ENCODE peak calls at places on chromosomes 11 and 22, in ten cellular contexts. One of them, this sample, is unnamed.

GRCh38 chr22:22787805-22788459 is 99.7 kb upstream of the IGLL5 start:
- DNase-seq in SK-N-MC: peak
- DNase-seq in NCI-H345: peak
- DNase-seq in CMK: peak
- DNase-seq in NCI-H1092 treated with DMSO at 0.1 percent for 48 hours: peak
- DNase-seq in effector memory CD4-positive, alpha-beta T cell: peak
- DNase-seq in posterior cingulate gyrus: peak
- DNase-seq in pancreas: no peak
- DNase-seq in choroid plexus epithelial cell: peak
- DNase-seq in hepatic stellate cell: peak
- DNase-seq in this sample: peak

GRCh38 chr11:46524201-46524600 is 69.6 kb downstream of the AMBRA1 start:
- DNase-seq in choroid plexus epithelial cell: no peak
- DNase-seq in SK-N-MC: no peak
- DNase-seq in hepatic stellate cell: no peak
- DNase-seq in effector memory CD4-positive, alpha-beta T cell: no peak
- DNase-seq in CMK: no peak
- DNase-seq in posterior cingulate gyrus: no peak
- DNase-seq in pancreas: no peak
- DNase-seq in NCI-H1092 treated with DMSO at 0.1 percent for 48 hours: peak
- DNase-seq in NCI-H345: peak
- DNase-seq in this sample: no peak

GRCh38 chr11:66471142-66471541 is 4.4 kb downstream of the PELI3 start:
- DNase-seq in CMK: no peak
- DNase-seq in pancreas: no peak
- DNase-seq in NCI-H1092 treated with DMSO at 0.1 percent for 48 hours: no peak
- DNase-seq in choroid plexus epithelial cell: no peak
- DNase-seq in SK-N-MC: no peak
- DNase-seq in NCI-H345: no peak
- DNase-seq in posterior cingulate gyrus: peak
- DNase-seq in hepatic stellate cell: no peak
- DNase-seq in effector memory CD4-positive, alpha-beta T cell: no peak
- DNase-seq in this sample: no peak

GRCh38 chr11:34308821-34309585 is 48.8 kb downstream of the ABTB2 start:
- DNase-seq in SK-N-MC: peak
- DNase-seq in hepatic stellate cell: no peak
- DNase-seq in choroid plexus epithelial cell: peak
- DNase-seq in effector memory CD4-positive, alpha-beta T cell: no peak
- DNase-seq in posterior cingulate gyrus: no peak
- DNase-seq in CMK: no peak
- DNase-seq in NCI-H1092 treated with DMSO at 0.1 percent for 48 hours: no peak
- DNase-seq in NCI-H345: no peak
- DNase-seq in pancreas: no peak
- DNase-seq in this sample: no peak

GRCh38 chr11:114040706-114041211 is 18.8 kb upstream of the ZBTB16 start:
- DNase-seq in NCI-H1092 treated with DMSO at 0.1 percent for 48 hours: no peak
- DNase-seq in SK-N-MC: no peak
- DNase-seq in CMK: no peak
- DNase-seq in NCI-H345: no peak
- DNase-seq in pancreas: no peak
- DNase-seq in effector memory CD4-positive, alpha-beta T cell: no peak
- DNase-seq in hepatic stellate cell: no peak
- DNase-seq in posterior cingulate gyrus: no peak
- DNase-seq in choroid plexus epithelial cell: peak
- DNase-seq in this sample: no peak

GRCh38 chr22:27720860-27721259 is 80.7 kb downstream of the MN1 start:
- DNase-seq in hepatic stellate cell: no peak
- DNase-seq in CMK: no peak
- DNase-seq in NCI-H345: no peak
- DNase-seq in choroid plexus epithelial cell: no peak
- DNase-seq in effector memory CD4-positive, alpha-beta T cell: no peak
- DNase-seq in pancreas: no peak
- DNase-seq in posterior cingulate gyrus: peak
- DNase-seq in SK-N-MC: no peak
- DNase-seq in NCI-H1092 treated with DMSO at 0.1 percent for 48 hours: no peak
- DNase-seq in this sample: no peak

GRCh38 chr11:13465909-13466371 is 2.9 kb upstream of the BTBD10 start:
- DNase-seq in SK-N-MC: peak
- DNase-seq in pancreas: no peak
- DNase-seq in posterior cingulate gyrus: no peak
- DNase-seq in hepatic stellate cell: peak
- DNase-seq in CMK: no peak
- DNase-seq in choroid plexus epithelial cell: peak
- DNase-seq in NCI-H1092 treated with DMSO at 0.1 percent for 48 hours: peak
- DNase-seq in effector memory CD4-positive, alpha-beta T cell: no peak
- DNase-seq in NCI-H345: peak
- DNase-seq in this sample: no peak

GRCh38 chr22:41848468-41848867 is 15.6 kb downstream of the SREBF2 start:
- DNase-seq in posterior cingulate gyrus: no peak
- DNase-seq in hepatic stellate cell: no peak
- DNase-seq in NCI-H1092 treated with DMSO at 0.1 percent for 48 hours: no peak
- DNase-seq in pancreas: no peak
- DNase-seq in SK-N-MC: no peak
- DNase-seq in CMK: no peak
- DNase-seq in NCI-H345: no peak
- DNase-seq in choroid plexus epithelial cell: no peak
- DNase-seq in effector memory CD4-positive, alpha-beta T cell: no peak
- DNase-seq in this sample: no peak

GRCh38 chr22:17587631-17588030 is 24.3 kb downstream of the SLC25A18 start:
- DNase-seq in posterior cingulate gyrus: no peak
- DNase-seq in NCI-H1092 treated with DMSO at 0.1 percent for 48 hours: no peak
- DNase-seq in CMK: no peak
- DNase-seq in pancreas: no peak
- DNase-seq in choroid plexus epithelial cell: no peak
- DNase-seq in hepatic stellate cell: no peak
- DNase-seq in NCI-H345: no peak
- DNase-seq in SK-N-MC: no peak
- DNase-seq in effector memory CD4-positive, alpha-beta T cell: no peak
- DNase-seq in this sample: peak

GRCh38 chr22:16776088-16776487 is 49.1 kb downstream of the XKR3 start:
- DNase-seq in choroid plexus epithelial cell: no peak
- DNase-seq in NCI-H1092 treated with DMSO at 0.1 percent for 48 hours: no peak
- DNase-seq in effector memory CD4-positive, alpha-beta T cell: no peak
- DNase-seq in CMK: no peak
- DNase-seq in pancreas: no peak
- DNase-seq in NCI-H345: no peak
- DNase-seq in posterior cingulate gyrus: no peak
- DNase-seq in hepatic stellate cell: no peak
- DNase-seq in SK-N-MC: no peak
- DNase-seq in this sample: no peak

GRCh38 chr22:25759825-25760231 is 17.8 kb downstream of the MYO18B start:
- DNase-seq in NCI-H345: no peak
- DNase-seq in choroid plexus epithelial cell: peak
- DNase-seq in effector memory CD4-positive, alpha-beta T cell: no peak
- DNase-seq in SK-N-MC: no peak
- DNase-seq in pancreas: peak
- DNase-seq in NCI-H1092 treated with DMSO at 0.1 percent for 48 hours: no peak
- DNase-seq in CMK: no peak
- DNase-seq in hepatic stellate cell: peak
- DNase-seq in posterior cingulate gyrus: no peak
- DNase-seq in this sample: no peak

GRCh38 chr22:27311666-27312566 is 489.6 kb downstream of the MN1 start:
- DNase-seq in SK-N-MC: no peak
- DNase-seq in effector memory CD4-positive, alpha-beta T cell: no peak
- DNase-seq in CMK: no peak
- DNase-seq in pancreas: no peak
- DNase-seq in NCI-H1092 treated with DMSO at 0.1 percent for 48 hours: no peak
- DNase-seq in NCI-H345: no peak
- DNase-seq in hepatic stellate cell: peak
- DNase-seq in choroid plexus epithelial cell: peak
- DNase-seq in posterior cingulate gyrus: no peak
- DNase-seq in this sample: no peak

GRCh38 chr22:21752276-21752675 is 16.7 kb upstream of the YPEL1 start:
- DNase-seq in CMK: no peak
- DNase-seq in hepatic stellate cell: no peak
- DNase-seq in NCI-H1092 treated with DMSO at 0.1 percent for 48 hours: no peak
- DNase-seq in pancreas: no peak
- DNase-seq in effector memory CD4-positive, alpha-beta T cell: no peak
- DNase-seq in choroid plexus epithelial cell: no peak
- DNase-seq in SK-N-MC: no peak
- DNase-seq in NCI-H345: no peak
- DNase-seq in posterior cingulate gyrus: peak
- DNase-seq in this sample: no peak

GRCh38 chr11:70474710-70475109 is 76.4 kb downstream of the CTTN start:
- DNase-seq in hepatic stellate cell: no peak
- DNase-seq in choroid plexus epithelial cell: no peak
- DNase-seq in effector memory CD4-positive, alpha-beta T cell: no peak
- DNase-seq in posterior cingulate gyrus: no peak
- DNase-seq in NCI-H1092 treated with DMSO at 0.1 percent for 48 hours: no peak
- DNase-seq in CMK: no peak
- DNase-seq in SK-N-MC: no peak
- DNase-seq in NCI-H345: no peak
- DNase-seq in pancreas: no peak
- DNase-seq in this sample: no peak

GRCh38 chr11:16880184-16880583 is 134.0 kb downstream of the PLEKHA7 start:
- DNase-seq in effector memory CD4-positive, alpha-beta T cell: no peak
- DNase-seq in hepatic stellate cell: no peak
- DNase-seq in CMK: no peak
- DNase-seq in posterior cingulate gyrus: no peak
- DNase-seq in NCI-H345: no peak
- DNase-seq in NCI-H1092 treated with DMSO at 0.1 percent for 48 hours: no peak
- DNase-seq in SK-N-MC: no peak
- DNase-seq in choroid plexus epithelial cell: no peak
- DNase-seq in pancreas: no peak
- DNase-seq in this sample: no peak

GRCh38 chr11:26753738-26754504 is 32.1 kb upstream of the SLC5A12 start:
- DNase-seq in CMK: peak
- DNase-seq in SK-N-MC: peak
- DNase-seq in effector memory CD4-positive, alpha-beta T cell: no peak
- DNase-seq in posterior cingulate gyrus: no peak
- DNase-seq in hepatic stellate cell: peak
- DNase-seq in choroid plexus epithelial cell: peak
- DNase-seq in pancreas: peak
- DNase-seq in NCI-H345: peak
- DNase-seq in NCI-H1092 treated with DMSO at 0.1 percent for 48 hours: peak
- DNase-seq in this sample: peak

GRCh38 chr22:30235687-30236170 is 10.8 kb downstream of the LIF start:
- DNase-seq in NCI-H345: no peak
- DNase-seq in pancreas: peak
- DNase-seq in hepatic stellate cell: peak
- DNase-seq in SK-N-MC: no peak
- DNase-seq in NCI-H1092 treated with DMSO at 0.1 percent for 48 hours: no peak
- DNase-seq in CMK: no peak
- DNase-seq in choroid plexus epithelial cell: peak
- DNase-seq in effector memory CD4-positive, alpha-beta T cell: no peak
- DNase-seq in posterior cingulate gyrus: no peak
- DNase-seq in this sample: no peak

GRCh38 chr11:77793972-77794371 is 26.6 kb downstream of the RSF1 start:
- DNase-seq in choroid plexus epithelial cell: no peak
- DNase-seq in posterior cingulate gyrus: no peak
- DNase-seq in NCI-H345: no peak
- DNase-seq in pancreas: no peak
- DNase-seq in CMK: no peak
- DNase-seq in hepatic stellate cell: no peak
- DNase-seq in effector memory CD4-positive, alpha-beta T cell: no peak
- DNase-seq in SK-N-MC: no peak
- DNase-seq in NCI-H1092 treated with DMSO at 0.1 percent for 48 hours: no peak
- DNase-seq in this sample: no peak

GRCh38 chr11:134757633-134758032 is 345.6 kb upstream of the B3GAT1 start:
- DNase-seq in NCI-H345: no peak
- DNase-seq in hepatic stellate cell: no peak
- DNase-seq in CMK: no peak
- DNase-seq in SK-N-MC: no peak
- DNase-seq in pancreas: no peak
- DNase-seq in effector memory CD4-positive, alpha-beta T cell: no peak
- DNase-seq in NCI-H1092 treated with DMSO at 0.1 percent for 48 hours: no peak
- DNase-seq in posterior cingulate gyrus: peak
- DNase-seq in choroid plexus epithelial cell: no peak
- DNase-seq in this sample: no peak

GRCh38 chr22:24894220-24894975 is 52.1 kb downstream of the LHFPL7 start:
- DNase-seq in CMK: no peak
- DNase-seq in NCI-H345: peak
- DNase-seq in effector memory CD4-positive, alpha-beta T cell: no peak
- DNase-seq in posterior cingulate gyrus: peak
- DNase-seq in SK-N-MC: no peak
- DNase-seq in NCI-H1092 treated with DMSO at 0.1 percent for 48 hours: peak
- DNase-seq in pancreas: peak
- DNase-seq in choroid plexus epithelial cell: peak
- DNase-seq in hepatic stellate cell: peak
- DNase-seq in this sample: peak

GRCh38 chr11:67395555-67396257 is 3.9 kb downstream of the RAD9A start:
- DNase-seq in CMK: no peak
- DNase-seq in choroid plexus epithelial cell: no peak
- DNase-seq in effector memory CD4-positive, alpha-beta T cell: no peak
- DNase-seq in NCI-H1092 treated with DMSO at 0.1 percent for 48 hours: no peak
- DNase-seq in pancreas: no peak
- DNase-seq in hepatic stellate cell: no peak
- DNase-seq in NCI-H345: no peak
- DNase-seq in SK-N-MC: no peak
- DNase-seq in posterior cingulate gyrus: no peak
- DNase-seq in this sample: no peak

GRCh38 chr22:30720263-30720837 is 25.7 kb downstream of the OSBP2 start:
- DNase-seq in hepatic stellate cell: no peak
- DNase-seq in NCI-H345: no peak
- DNase-seq in posterior cingulate gyrus: no peak
- DNase-seq in choroid plexus epithelial cell: no peak
- DNase-seq in SK-N-MC: no peak
- DNase-seq in effector memory CD4-positive, alpha-beta T cell: no peak
- DNase-seq in NCI-H1092 treated with DMSO at 0.1 percent for 48 hours: no peak
- DNase-seq in pancreas: no peak
- DNase-seq in CMK: no peak
- DNase-seq in this sample: no peak

GRCh38 chr11:119741369-119742262 is 12.6 kb upstream of the NECTIN1 start:
- DNase-seq in NCI-H345: no peak
- DNase-seq in NCI-H1092 treated with DMSO at 0.1 percent for 48 hours: no peak
- DNase-seq in hepatic stellate cell: peak
- DNase-seq in effector memory CD4-positive, alpha-beta T cell: peak
- DNase-seq in choroid plexus epithelial cell: no peak
- DNase-seq in pancreas: no peak
- DNase-seq in CMK: no peak
- DNase-seq in SK-N-MC: no peak
- DNase-seq in posterior cingulate gyrus: peak
- DNase-seq in this sample: peak

GRCh38 chr11:119107538-119108150 is 500 bp downstream of the C2CD2L start:
- DNase-seq in NCI-H345: no peak
- DNase-seq in pancreas: no peak
- DNase-seq in NCI-H1092 treated with DMSO at 0.1 percent for 48 hours: no peak
- DNase-seq in choroid plexus epithelial cell: no peak
- DNase-seq in CMK: no peak
- DNase-seq in posterior cingulate gyrus: peak
- DNase-seq in effector memory CD4-positive, alpha-beta T cell: no peak
- DNase-seq in hepatic stellate cell: peak
- DNase-seq in SK-N-MC: no peak
- DNase-seq in this sample: no peak

This sample was measured in ovary.